ENCODE peak calls at places on chromosomes 4 and X, in six cellular contexts. D, Q, K, V, A and J are unnamed samples.

GRCh38 chrX:153412746-153413720 is 1.8 kb downstream of the ZFP92 start:
- DNase-seq in Q (peak; percentile 18), A (no peak), V (no peak), K (peak; percentile 9), D (no peak), J (no peak)

GRCh38 chr4:8221476-8221875 is 22.4 kb downstream of the SH3TC1 start:
- DNase-seq in A (no peak), V (no peak), Q (no peak), D (no peak), K (no peak), J (no peak)

GRCh38 chrX:144219035-144219434 is 335.2 kb downstream of the UBE2NL start:
- DNase-seq in K (no peak), D (no peak), V (no peak), Q (peak; percentile 24), A (peak; percentile 26), J (no peak)

GRCh38 chr4:10173754-10174749 is 57.5 kb upstream of the WDR1 start:
- DNase-seq in K (no peak), Q (no peak), D (no peak), V (peak; percentile 72), A (peak; percentile 90), J (peak; percentile 62)

GRCh38 chr4:150415213-150415612 is 166.7 kb upstream of the MAB21L2 start:
- DNase-seq in K (no peak), V (no peak), D (no peak), A (no peak), Q (no peak), J (no peak)

GRCh38 chr4:17584502-17585213 is 7.7 kb downstream of the LAP3 start:
- DNase-seq in D (no peak), V (no peak), A (no peak), K (no peak), Q (no peak), J (no peak)

GRCh38 chrX:16870861-16871584 is 861 bp upstream of the RBBP7 start:
- DNase-seq in A (peak; percentile 31), D (no peak), Q (peak; percentile 85), V (peak; percentile 57), K (no peak), J (no peak)

GRCh38 chr4:150781108-150781663 is 199.2 kb downstream of the MAB21L2 start:
- DNase-seq in D (no peak), V (no peak), K (no peak), Q (no peak), A (no peak), J (peak; percentile 46)

GRCh38 chrX:46040001-46040400 is 505.2 kb downstream of the ZNF674 start:
- DNase-seq in Q (no peak), D (no peak), V (no peak), K (no peak), A (no peak), J (no peak)

GRCh38 chr4:157992038-157992706 is 180.7 kb downstream of the GASK1B start:
- DNase-seq in V (no peak), K (peak; percentile 68), D (no peak), A (no peak), Q (peak; percentile 72), J (peak; percentile 79)

GRCh38 chr4:147981305-147981704 is 249.4 kb downstream of the ARHGAP10 start:
- DNase-seq in A (no peak), V (no peak), D (no peak), Q (no peak), K (no peak), J (no peak)

GRCh38 chr4:77564231-77564630 is 41.4 kb upstream of the CXCL13 start:
- DNase-seq in K (no peak), D (no peak), A (peak; percentile 80), V (no peak), Q (no peak), J (peak; percentile 77)

GRCh38 chr4:75995727-75996126 is 5.0 kb upstream of the SDAD1 start:
- DNase-seq in V (no peak), Q (peak; percentile 67), A (no peak), D (no peak), K (peak; percentile 44), J (peak; percentile 63)

GRCh38 chr4:123832173-123833026 is 435.8 kb downstream of the SPRY1 start:
- DNase-seq in Q (no peak), D (no peak), K (no peak), V (peak; percentile 66), A (no peak), J (peak; percentile 2)

GRCh38 chr4:19739101-19739651 is 512.5 kb upstream of the SLIT2 start:
- DNase-seq in D (no peak), V (no peak), Q (no peak), A (no peak), K (peak; percentile 43), J (peak; percentile 2)

GRCh38 chr4:185912779-185913178 is 100.8 kb upstream of the SORBS2 start:
- DNase-seq in D (no peak), A (no peak), Q (no peak), V (no peak), K (no peak), J (peak; percentile 89)

GRCh38 chrX:152904151-152905080 is 6.5 kb downstream of the ZNF185 start:
- DNase-seq in K (peak; percentile 44), V (peak; percentile 43), Q (peak; percentile 49), A (peak; percentile 45), D (peak; percentile 12), J (peak; percentile 28)

GRCh38 chr4:963276-964225 is 9.8 kb downstream of the DGKQ start:
- DNase-seq in A (no peak), K (no peak), D (no peak), V (peak; percentile 48), Q (no peak), J (peak; percentile 58)

GRCh38 chrX:76427560-76428242 is at the start of gene MAGEE1:
- DNase-seq in A (peak; percentile 78), D (peak; percentile 74), Q (peak; percentile 85), V (peak; percentile 79), K (peak; percentile 67), J (peak; percentile 55)

GRCh38 chr4:26860922-26861433 is 337 bp downstream of the STIM2 start:
- DNase-seq in K (peak; percentile 26), Q (peak; percentile 81), V (peak; percentile 69), D (no peak), A (peak; percentile 59), J (no peak)

GRCh38 chr4:145920205-145920604 is 18.4 kb downstream of the ZNF827 start:
- DNase-seq in V (peak; percentile 57), A (no peak), D (no peak), K (no peak), Q (no peak), J (no peak)

GRCh38 chrX:132807411-132808030 is 150.9 kb downstream of the HS6ST2 start:
- DNase-seq in A (no peak), K (no peak), V (no peak), D (no peak), Q (no peak), J (no peak)

GRCh38 chrX:20585782-20586181 is 319.1 kb upstream of the RPS6KA3 start:
- DNase-seq in Q (no peak), D (no peak), V (no peak), K (no peak), A (no peak), J (no peak)

GRCh38 chr4:150323551-150324325 is 245.5 kb downstream of the DCLK2 start:
- DNase-seq in V (no peak), A (no peak), Q (peak; percentile 42), D (no peak), K (no peak), J (no peak)

GRCh38 chrX:71144651-71145050 is at the start of gene NLGN3:
- DNase-seq in V (no peak), K (no peak), D (no peak), A (no peak), Q (peak; percentile 63), J (no peak)

GRCh38 chr4:121669163-121669550 is 27.6 kb downstream of the ANXA5 start:
- DNase-seq in Q (no peak), A (no peak), V (no peak), K (no peak), D (no peak), J (no peak)

GRCh38 chr4:7970031-7970946 is 30.6 kb upstream of the AFAP1 start:
- DNase-seq in A (peak; percentile 42), Q (no peak), K (peak; percentile 74), D (peak; percentile 39), V (peak; percentile 55), J (peak; percentile 62)

GRCh38 chrX:69073241-69073640 is 92.0 kb downstream of the PJA1 start:
- DNase-seq in Q (no peak), K (no peak), V (no peak), D (no peak), A (no peak), J (no peak)

DNA sequence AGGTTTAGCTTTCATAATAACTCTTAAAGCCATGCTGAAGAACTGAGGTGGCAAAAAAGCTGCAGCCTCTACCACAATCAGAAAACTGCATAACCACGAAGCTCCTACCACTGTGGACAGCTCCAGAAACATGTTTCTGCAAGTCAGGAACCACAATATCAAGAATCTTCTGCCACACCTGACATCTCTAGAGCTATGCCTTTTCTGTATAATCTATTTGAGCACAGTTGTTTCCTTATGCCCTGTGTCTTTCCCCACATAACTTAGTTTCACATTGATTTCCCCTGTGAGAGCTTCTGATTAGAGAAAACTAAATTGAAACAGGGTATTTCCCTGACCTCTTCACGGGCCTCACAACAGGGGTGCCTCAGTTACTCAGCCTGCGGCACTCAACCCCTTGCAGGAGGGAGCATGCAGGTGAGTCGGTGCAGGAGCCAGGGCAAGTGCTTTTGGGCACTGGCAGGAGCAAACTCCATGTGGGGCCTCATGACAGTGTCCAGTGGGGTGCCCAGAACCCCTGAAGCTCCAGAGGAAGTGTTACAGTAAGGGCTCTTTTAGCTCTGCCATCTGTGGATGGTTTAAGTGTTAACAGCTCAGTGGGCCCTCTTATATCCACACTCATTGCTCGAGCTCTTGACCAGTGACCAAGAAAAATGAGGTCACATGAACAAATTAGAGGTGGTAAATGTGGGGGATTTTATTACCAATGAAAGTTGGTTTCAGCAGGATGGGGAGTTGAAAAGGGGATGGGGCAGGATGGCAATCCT is 132.8 kb upstream of the BMP3 start:
- DNase-seq in K (no peak), V (no peak), A (no peak), Q (no peak), D (no peak), J (no peak)
- H3K9me3 ChIP-seq in K (no peaks in the 10 kb centered on the region), V (no peaks in the 10 kb centered on the region), A (peaks cover 3% of the 10 kb centered on the region), Q (no peaks in the 10 kb centered on the region), D (no peaks in the 10 kb centered on the region), J (no peaks in the 10 kb centered on the region)

GRCh38 chrX:127276326-127276725 is 456.8 kb downstream of the PRR32 start:
- DNase-seq in Q (no peak), K (no peak), A (no peak), D (no peak), V (no peak), J (no peak)
- H3K27ac ChIP-seq in Q (no peak overlapping the region), K (no peak overlapping the region), A (no peak overlapping the region), D (no peak overlapping the region), V (no peak overlapping the region), J (no peak overlapping the region)

GRCh38 chr4:153792893-153793227 is 4.0 kb upstream of the SFRP2 start:
- DNase-seq in Q (peak; percentile 71), A (no peak), K (no peak), V (no peak), D (no peak), J (no peak)
- H3K4me3 ChIP-seq in Q (peak overlapping the region; percentile 98), A (no peak overlapping the region), K (no peak overlapping the region), V (no peak overlapping the region), D (no peak overlapping the region), J (no peak overlapping the region)

DNA sequence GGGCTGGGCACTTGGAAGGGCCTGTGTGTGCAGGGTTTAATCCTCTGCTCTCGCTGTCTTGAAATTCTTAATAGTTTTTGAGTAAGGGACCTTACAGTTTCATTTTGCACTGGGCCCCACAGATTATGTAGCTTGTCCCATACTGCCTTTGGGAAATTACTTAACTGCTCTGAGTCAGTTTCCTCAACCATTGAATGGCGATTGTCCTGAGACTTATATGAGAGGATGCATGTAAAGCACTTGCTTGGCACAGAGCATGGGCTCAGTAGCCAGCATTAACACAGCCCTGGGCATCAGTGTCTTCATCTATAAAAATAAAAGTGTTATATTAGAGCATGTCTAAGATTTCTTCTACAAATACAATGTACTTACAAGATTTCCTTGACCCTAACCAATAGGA is 55.8 kb downstream of the CLCN5 start:
- DNase-seq in Q (no peak), V (no peak), A (no peak), K (no peak), D (no peak), J (no peak)
- H3K9me3 ChIP-seq in Q (no peaks in the 10 kb centered on the region), V (no peaks in the 10 kb centered on the region), A (no peaks in the 10 kb centered on the region), K (no peaks in the 10 kb centered on the region), D (no peaks in the 10 kb centered on the region), J (no peaks in the 10 kb centered on the region)